ENCODE peak calls at places on chromosomes 6 and 20, in five cellular contexts. R is AG09309, F is HCEC 1CT, D is NCI-H345, A is H7. H is an unnamed sample.

GRCh38 chr20:19849341-19850189 is 91.5 kb downstream of the RIN2 start:
- DNase-seq in R (no peak), F (no peak), D (no peak), A (no peak), H (peak; percentile 7)

GRCh38 chr20:5714261-5715041 is 35.8 kb upstream of the SHLD1 start:
- DNase-seq in R (no peak), F (no peak), D (no peak), A (peak; percentile 35), H (peak; percentile 7)

GRCh38 chr20:47568019-47568418 is 66.3 kb downstream of the NCOA3 start:
- DNase-seq in R (peak; percentile 79), F (peak; percentile 68), D (peak; percentile 75), A (no peak), H (peak; percentile 92)

GRCh38 chr20:50346372-50347347 is 156.0 kb downstream of the CEBPB start:
- DNase-seq in R (peak; percentile 76), F (peak; percentile 73), D (peak; percentile 92), A (no peak), H (peak; percentile 73)

GRCh38 chr20:63625771-63626423 is 1.0 kb downstream of the GMEB2 start:
- DNase-seq in R (no peak), F (peak; percentile 8), D (no peak), A (peak; percentile 69), H (no peak)

GRCh38 chr6:143513410-143513809 is 1.9 kb upstream of the FUCA2 start:
- DNase-seq in R (no peak), F (no peak), D (peak; percentile 84), A (peak; percentile 82), H (no peak)

GRCh38 chr6:105120570-105120969 is 59.2 kb downstream of the POPDC3 start:
- DNase-seq in R (peak; percentile 43), F (no peak), D (no peak), A (no peak), H (peak; percentile 32)

GRCh38 chr6:142925575-142926110 is 19.3 kb downstream of the HIVEP2 start:
- DNase-seq in R (no peak), F (peak; percentile 65), D (no peak), A (no peak), H (no peak)

GRCh38 chr6:33641144-33641543 is 20.0 kb downstream of the ITPR3 start:
- DNase-seq in R (no peak), F (no peak), D (no peak), A (no peak), H (no peak)

GRCh38 chr6:49995278-49995677 is 25.9 kb upstream of the DEFB113 start:
- DNase-seq in R (no peak), F (no peak), D (no peak), A (no peak), H (no peak)

GRCh38 chr20:24684954-24685691 is 215.7 kb downstream of the SYNDIG1 start:
- DNase-seq in R (no peak), F (no peak), D (peak; percentile 82), A (peak; percentile 79), H (no peak)

GRCh38 chr6:75893058-75893775 is 144.2 kb downstream of the MYO6 start:
- DNase-seq in R (peak; percentile 50), F (peak; percentile 69), D (peak; percentile 57), A (peak; percentile 49), H (peak; percentile 77)

GRCh38 chr6:110341671-110342304 is 16.4 kb downstream of the METTL24 start:
- DNase-seq in R (no peak), F (peak; percentile 41), D (no peak), A (peak; percentile 67), H (peak; percentile 34)

GRCh38 chr6:117840541-117840983 is 66.5 kb upstream of the SLC35F1 start:
- DNase-seq in R (no peak), F (peak; percentile 11), D (peak; percentile 38), A (peak; percentile 16), H (peak; percentile 36)

GRCh38 chr20:23350855-23351838 is 556 bp downstream of the NXT1 start:
- DNase-seq in R (no peak), F (peak; percentile 40), D (peak; percentile 51), A (peak; percentile 79), H (peak; percentile 22)

GRCh38 chr6:103396768-103397167 is 1463.0 kb downstream of the HACE1 start:
- DNase-seq in R (no peak), F (no peak), D (no peak), A (no peak), H (no peak)

GRCh38 chr20:64095927-64096326 is 11.4 kb downstream of the NPBWR2 start:
- DNase-seq in R (no peak), F (no peak), D (no peak), A (no peak), H (no peak)

GRCh38 chr6:45387236-45387635 is 9.5 kb upstream of the SUPT3H start:
- DNase-seq in R (no peak), F (peak; percentile 55), D (no peak), A (no peak), H (peak; percentile 34)

GRCh38 chr20:10387686-10388085 is 46.3 kb downstream of the MKKS start:
- DNase-seq in R (no peak), F (no peak), D (no peak), A (no peak), H (no peak)

GRCh38 chr6:139961190-139961589 is 586.7 kb upstream of the CITED2 start:
- DNase-seq in R (no peak), F (no peak), D (no peak), A (no peak), H (no peak)

GRCh38 chr6:43506667-43507471 is 3.3 kb downstream of the LRRC73 start:
- DNase-seq in R (peak; percentile 39), F (peak; percentile 63), D (peak; percentile 79), A (peak; percentile 91), H (peak; percentile 58)

GRCh38 chr6:121932071-121933009 is 467.1 kb upstream of the HSF2 start:
- DNase-seq in R (peak; percentile 98), F (peak; percentile 97), D (no peak), A (peak; percentile 53), H (peak; percentile 96)

GRCh38 chr20:46308258-46309157 is at the start of gene CDH22:
- DNase-seq in R (no peak), F (peak; percentile 3), D (peak; percentile 93), A (peak; percentile 94), H (peak; percentile 11)

GRCh38 chr6:149264629-149265028 is 52.9 kb upstream of the TAB2 start:
- DNase-seq in R (no peak), F (no peak), D (no peak), A (no peak), H (no peak)

GRCh38 chr6:50030777-50031562 is 9.2 kb upstream of the DEFB110 start:
- DNase-seq in R (no peak), F (peak; percentile 38), D (no peak), A (peak; percentile 51), H (no peak)

GRCh38 chr20:57195023-57195758 is 71.2 kb downstream of the BMP7 start:
- DNase-seq in R (peak; percentile 40), F (no peak), D (no peak), A (no peak), H (peak; percentile 78)

GRCh38 chr6:112061605-112062004 is 7.7 kb downstream of the CCN6 start:
- DNase-seq in R (no peak), F (peak; percentile 63), D (no peak), A (no peak), H (peak; percentile 25)

GRCh38 chr6:33954453-33954852 is 150.7 kb upstream of the MLN start:
- DNase-seq in R (no peak), F (no peak), D (no peak), A (peak; percentile 51), H (no peak)

GRCh38 chr6:137496909-137497721 is 2.9 kb upstream of the OLIG3 start:
- DNase-seq in R (no peak), F (no peak), D (no peak), A (peak; percentile 71), H (no peak)

GRCh38 chr6:158939255-158940170 is 60.5 kb downstream of the RSPH3 start:
- DNase-seq in R (no peak), F (no peak), D (no peak), A (peak; percentile 62), H (no peak)

GRCh38 chr6:2790588-2790987 is 25.4 kb downstream of the WRNIP1 start:
- DNase-seq in R (no peak), F (peak; percentile 60), D (no peak), A (peak; percentile 84), H (peak; percentile 38)

GRCh38 chr20:5470458-5470857 is 153.7 kb upstream of the PROKR2 start:
- DNase-seq in R (no peak), F (no peak), D (no peak), A (no peak), H (no peak)

GRCh38 chr20:4985658-4986057 is 15.7 kb downstream of the SLC23A2 start:
- DNase-seq in R (no peak), F (no peak), D (no peak), A (no peak), H (no peak)

GRCh38 chr20:43942661-43943285 is 28.1 kb downstream of the TOX2 start:
- DNase-seq in R (peak; percentile 42), F (peak; percentile 68), D (peak; percentile 71), A (no peak), H (peak; percentile 70)

GRCh38 chr6:26056583-26057350 is 30.5 kb upstream of the HFE start:
- DNase-seq in R (no peak), F (peak; percentile 37), D (peak; percentile 52), A (no peak), H (no peak)